ENCODE peak calls at places on chromosomes 2 and 18, in nine cellular contexts. M is OCI-LY7, O is neural progenitor cell, K is transverse colon, L is coronary artery, A is PC-9, C is dorsolateral prefrontal cortex, D is left lung, F is stomach. T is an unnamed sample.

GRCh38 chr2:236768393-236769140 is 198.9 kb downstream of the ACKR3 start:
- DNase-seq in M (no peak), O (no peak), K (no peak), L (no peak), A (no peak), C (no peak), D (no peak), F (no peak), T (no peak)

GRCh38 chr2:237474511-237474911 is 12.5 kb upstream of the MLPH start:
- DNase-seq in M (no peak), O (no peak), K (no peak), L (peak; percentile 78), A (peak; percentile 64), C (no peak), D (peak; percentile 61), F (no peak), T (no peak)

GRCh38 chr2:100422320-100422719 is 4.9 kb upstream of the CHST10 start:
- DNase-seq in M (no peak), O (peak; percentile 58), K (no peak), L (no peak), A (no peak), C (no peak), D (no peak), F (no peak), T (peak; percentile 61)

GRCh38 chr2:100173907-100174525 is 31.6 kb upstream of the AFF3 start:
- DNase-seq in M (peak; percentile 11), O (peak; percentile 20), K (no peak), L (no peak), A (no peak), C (no peak), D (no peak), F (no peak), T (no peak)

GRCh38 chr18:46322411-46322891 is 218.3 kb downstream of the HAUS1 start:
- DNase-seq in M (no peak), O (peak; percentile 22), K (no peak), L (no peak), A (peak; percentile 78), C (no peak), D (no peak), F (no peak), T (no peak)

GRCh38 chr18:58495634-58496033 is 133.3 kb downstream of the ALPK2 start:
- DNase-seq in M (no peak), O (no peak), K (no peak), L (no peak), A (no peak), C (no peak), D (no peak), F (no peak), T (no peak)

GRCh38 chr2:200137691-200138090 is 168.8 kb upstream of the SPATS2L start:
- DNase-seq in M (no peak), O (no peak), K (no peak), L (no peak), A (no peak), C (no peak), D (no peak), F (no peak), T (no peak)

GRCh38 chr2:97730245-97730644 is 16.9 kb downstream of the ZAP70 start:
- DNase-seq in M (no peak), O (no peak), K (no peak), L (no peak), A (no peak), C (no peak), D (peak; percentile 1), F (no peak), T (no peak)

GRCh38 chr2:132824716-132825115 is 154.7 kb upstream of the LYPD1 start:
- DNase-seq in M (no peak), O (no peak), K (no peak), L (no peak), A (no peak), C (no peak), D (no peak), F (no peak), T (no peak)

GRCh38 chr2:103123516-103123915 is 361.7 kb downstream of the TMEM182 start:
- DNase-seq in M (no peak), O (no peak), K (no peak), L (no peak), A (no peak), C (no peak), D (no peak), F (no peak), T (no peak)

GRCh38 chr2:84817239-84817655 is 63.6 kb downstream of the TRABD2A start:
- DNase-seq in M (peak; percentile 83), O (no peak), K (no peak), L (no peak), A (no peak), C (no peak), D (no peak), F (no peak), T (no peak)

DNA sequence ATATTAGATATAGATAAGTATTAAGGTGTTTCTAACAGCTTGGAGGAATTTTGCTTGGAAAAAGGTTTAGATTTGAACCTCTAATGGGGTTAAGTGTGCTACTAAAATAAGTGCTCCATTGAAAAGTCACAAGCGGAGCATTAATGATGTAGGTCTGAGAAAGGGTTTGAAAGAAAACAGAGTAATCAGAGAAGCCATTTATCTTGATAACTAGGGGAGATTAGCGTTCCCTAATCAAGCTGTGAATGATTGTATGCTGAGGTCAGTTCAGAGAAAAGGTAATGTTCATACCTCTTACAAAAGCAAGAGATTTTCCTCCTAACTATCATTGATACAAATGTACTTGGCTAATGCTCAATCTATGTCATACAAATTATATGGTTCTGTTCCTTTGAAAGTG is 1.5 kb downstream of the ARHGAP25 start:
- DNase-seq in M (no peak), O (no peak), K (no peak), L (no peak), A (no peak), C (no peak), D (no peak), F (no peak), T (no peak)
- H3K4me3 ChIP-seq in M (peak overlapping the region; percentile 73), O (no peak overlapping the region), K (peak overlapping the region; percentile 25), L (no peak overlapping the region), A (no peak overlapping the region), C (peak overlapping the region; percentile 19), D (no peak overlapping the region), F (peak overlapping the region; percentile 22), T (peak overlapping the region; percentile 1)

DNA sequence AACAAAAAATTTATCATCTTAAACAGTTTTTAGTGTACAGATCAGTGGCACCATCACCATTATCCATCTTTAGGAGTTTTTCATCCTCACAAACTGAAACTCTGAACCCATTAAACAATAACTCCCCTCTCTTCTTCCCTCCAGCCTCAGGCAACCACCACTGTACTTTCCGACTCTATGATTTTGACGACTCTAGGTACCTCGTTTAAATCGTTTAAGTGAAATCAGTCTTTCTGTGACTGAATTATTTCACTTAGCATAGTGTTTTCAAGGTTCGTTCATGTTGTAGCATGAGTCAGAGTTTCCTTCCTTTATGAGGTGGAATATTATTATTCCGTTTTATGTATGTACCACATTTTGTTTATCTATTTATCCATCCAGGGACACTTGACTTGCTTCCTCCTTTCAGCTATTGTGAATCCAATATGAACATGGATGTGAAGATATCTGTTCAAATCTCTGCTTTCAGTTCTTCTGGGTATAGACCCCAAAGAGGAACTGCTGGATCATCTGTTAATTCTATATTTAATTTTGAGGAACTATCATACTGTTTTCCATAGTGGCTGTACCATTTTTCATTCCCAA is 19.1 kb downstream of the IL1R2 start:
- DNase-seq in M (no peak), O (no peak), K (no peak), L (no peak), A (no peak), C (no peak), D (no peak), F (no peak), T (no peak)
- H3K27ac ChIP-seq in M (no peak overlapping the region), O (no peak overlapping the region), K (no peak overlapping the region), L (no peak overlapping the region), A (no peak overlapping the region), C (no peak overlapping the region), D (peak overlapping the region; percentile 31), F (no peak overlapping the region), T (no peak overlapping the region)

GRCh38 chr2:188785515-188785914 is 188.7 kb upstream of the COL3A1 start:
- DNase-seq in M (no peak), O (no peak), K (no peak), L (no peak), A (no peak), C (no peak), D (no peak), F (no peak), T (no peak)

GRCh38 chr2:188786368-188786781 is 187.8 kb upstream of the COL3A1 start:
- DNase-seq in M (no peak), O (no peak), K (no peak), L (no peak), A (no peak), C (no peak), D (no peak), F (no peak), T (no peak)

GRCh38 chr2:188787002-188787660 is 187.0 kb upstream of the COL3A1 start:
- DNase-seq in M (no peak), O (no peak), K (no peak), L (no peak), A (no peak), C (no peak), D (no peak), F (no peak), T (no peak)

GRCh38 chr2:188787661-188788044 is 186.5 kb upstream of the COL3A1 start:
- DNase-seq in M (no peak), O (no peak), K (no peak), L (no peak), A (no peak), C (no peak), D (no peak), F (no peak), T (no peak)

GRCh38 chr2:188784269-188784762 is 189.9 kb upstream of the COL3A1 start:
- DNase-seq in M (no peak), O (no peak), K (no peak), L (no peak), A (no peak), C (no peak), D (no peak), F (no peak), T (no peak)
- TF ChIP-seq CTCF in M (no peak), O (no peak), K (no peak), L (no peak), A (no peak), C (no peak), D (no peak), F (no peak), T (no peak)

GRCh38 chr2:224982910-224983688 is 59.2 kb downstream of the DOCK10 start:
- DNase-seq in M (no peak), O (no peak), K (peak; percentile 33), L (no peak), A (no peak), C (no peak), D (peak; percentile 40), F (peak; percentile 31), T (no peak)

GRCh38 chr2:224982226-224982625 is 60.0 kb downstream of the DOCK10 start:
- DNase-seq in M (no peak), O (no peak), K (no peak), L (no peak), A (no peak), C (peak; percentile 77), D (no peak), F (no peak), T (no peak)

GRCh38 chr2:224983719-224984388 is 58.4 kb downstream of the DOCK10 start:
- DNase-seq in M (no peak), O (no peak), K (no peak), L (no peak), A (no peak), C (no peak), D (no peak), F (no peak), T (no peak)

GRCh38 chr2:224986479-224986878 is 55.8 kb downstream of the DOCK10 start:
- DNase-seq in M (no peak), O (no peak), K (no peak), L (no peak), A (no peak), C (no peak), D (no peak), F (no peak), T (no peak)

GRCh38 chr2:224984641-224985040 is 57.6 kb downstream of the DOCK10 start:
- DNase-seq in M (no peak), O (no peak), K (no peak), L (no peak), A (no peak), C (no peak), D (no peak), F (no peak), T (no peak)
- H3K4me3 ChIP-seq in M (no peak overlapping the region), O (no peak overlapping the region), K (no peak overlapping the region), L (peak overlapping the region; percentile 68), A (no peak overlapping the region), C (peak overlapping the region; percentile 63), D (no peak overlapping the region), F (no peak overlapping the region), T (no peak overlapping the region)